ENCODE peak calls at places on chromosomes 2 and 18, in five cellular contexts. One of them, this sample, is unnamed.

GRCh38 chr2:128789776-128790455 is 471.2 kb upstream of the HS6ST1 start:
- DNase-seq in prostate gland: peak; percentile 2
- DNase-seq in epithelial cell of esophagus: no peak
- DNase-seq in SK-N-SH: no peak
- DNase-seq in cardiac fibroblast: no peak
- DNase-seq in this sample: no peak

GRCh38 chr2:219592721-219593120 is 4.9 kb upstream of the STK11IP start:
- DNase-seq in prostate gland: no peak
- DNase-seq in epithelial cell of esophagus: no peak
- DNase-seq in SK-N-SH: no peak
- DNase-seq in cardiac fibroblast: no peak
- DNase-seq in this sample: no peak

GRCh38 chr2:54015809-54016703 is 45.3 kb upstream of the PSME4 start:
- DNase-seq in prostate gland: no peak
- DNase-seq in epithelial cell of esophagus: peak; percentile 76
- DNase-seq in SK-N-SH: no peak
- DNase-seq in cardiac fibroblast: peak; percentile 50
- DNase-seq in this sample: peak; percentile 57

GRCh38 chr18:903703-904102 is 968 bp upstream of the ADCYAP1 start:
- DNase-seq in prostate gland: no peak
- DNase-seq in epithelial cell of esophagus: peak; percentile 59
- DNase-seq in SK-N-SH: no peak
- DNase-seq in cardiac fibroblast: peak; percentile 55
- DNase-seq in this sample: no peak

GRCh38 chr2:61125798-61126197 is 36.2 kb upstream of the C2orf74 start:
- DNase-seq in prostate gland: no peak
- DNase-seq in epithelial cell of esophagus: no peak
- DNase-seq in SK-N-SH: no peak
- DNase-seq in cardiac fibroblast: no peak
- DNase-seq in this sample: no peak

GRCh38 chr18:26309283-26309682 is 83.0 kb downstream of the TAF4B start:
- DNase-seq in prostate gland: no peak
- DNase-seq in epithelial cell of esophagus: peak; percentile 61
- DNase-seq in SK-N-SH: no peak
- DNase-seq in cardiac fibroblast: peak; percentile 45
- DNase-seq in this sample: no peak

GRCh38 chr2:112181571-112182290 is 43.5 kb downstream of the FBLN7 start:
- DNase-seq in prostate gland: no peak
- DNase-seq in epithelial cell of esophagus: peak; percentile 30
- DNase-seq in SK-N-SH: no peak
- DNase-seq in cardiac fibroblast: no peak
- DNase-seq in this sample: no peak

GRCh38 chr18:44826418-44827259 is 146.0 kb downstream of the SETBP1 start:
- DNase-seq in prostate gland: peak; percentile 87
- DNase-seq in epithelial cell of esophagus: peak; percentile 85
- DNase-seq in SK-N-SH: no peak
- DNase-seq in cardiac fibroblast: peak; percentile 97
- DNase-seq in this sample: peak; percentile 84

GRCh38 chr18:3148930-3149535 is 70.7 kb downstream of the MYOM1 start:
- DNase-seq in prostate gland: no peak
- DNase-seq in epithelial cell of esophagus: peak; percentile 66
- DNase-seq in SK-N-SH: no peak
- DNase-seq in cardiac fibroblast: peak; percentile 4
- DNase-seq in this sample: no peak

GRCh38 chr2:123363076-123363475 is 662.0 kb upstream of the CNTNAP5 start:
- DNase-seq in prostate gland: no peak
- DNase-seq in epithelial cell of esophagus: no peak
- DNase-seq in SK-N-SH: no peak
- DNase-seq in cardiac fibroblast: no peak
- DNase-seq in this sample: no peak

GRCh38 chr2:112712903-112713584 is 7.8 kb upstream of the NT5DC4 start:
- DNase-seq in prostate gland: no peak
- DNase-seq in epithelial cell of esophagus: peak; percentile 59
- DNase-seq in SK-N-SH: no peak
- DNase-seq in cardiac fibroblast: peak; percentile 65
- DNase-seq in this sample: no peak

GRCh38 chr2:196479350-196479749 is 160.2 kb upstream of the CCDC150 start:
- DNase-seq in prostate gland: no peak
- DNase-seq in epithelial cell of esophagus: peak; percentile 60
- DNase-seq in SK-N-SH: no peak
- DNase-seq in cardiac fibroblast: peak; percentile 61
- DNase-seq in this sample: peak; percentile 77

GRCh38 chr2:148653437-148653836 is 8.9 kb downstream of the EPC2 start:
- DNase-seq in prostate gland: no peak
- DNase-seq in epithelial cell of esophagus: no peak
- DNase-seq in SK-N-SH: no peak
- DNase-seq in cardiac fibroblast: peak; percentile 34
- DNase-seq in this sample: no peak

GRCh38 chr18:21686282-21687105 is 18.1 kb downstream of the ABHD3 start:
- DNase-seq in prostate gland: no peak
- DNase-seq in epithelial cell of esophagus: no peak
- DNase-seq in SK-N-SH: no peak
- DNase-seq in cardiac fibroblast: peak; percentile 29
- DNase-seq in this sample: no peak

GRCh38 chr2:206572725-206573124 is 69.6 kb upstream of the FAM237A start:
- DNase-seq in prostate gland: no peak
- DNase-seq in epithelial cell of esophagus: peak; percentile 39
- DNase-seq in SK-N-SH: no peak
- DNase-seq in cardiac fibroblast: no peak
- DNase-seq in this sample: no peak
- H3K4me3 ChIP-seq in prostate gland: no peak overlapping the region
- H3K4me3 ChIP-seq in epithelial cell of esophagus: no peak overlapping the region
- H3K4me3 ChIP-seq in SK-N-SH: no peak overlapping the region
- H3K4me3 ChIP-seq in cardiac fibroblast: no peak overlapping the region
- H3K4me3 ChIP-seq in this sample: no peak overlapping the region

DNA sequence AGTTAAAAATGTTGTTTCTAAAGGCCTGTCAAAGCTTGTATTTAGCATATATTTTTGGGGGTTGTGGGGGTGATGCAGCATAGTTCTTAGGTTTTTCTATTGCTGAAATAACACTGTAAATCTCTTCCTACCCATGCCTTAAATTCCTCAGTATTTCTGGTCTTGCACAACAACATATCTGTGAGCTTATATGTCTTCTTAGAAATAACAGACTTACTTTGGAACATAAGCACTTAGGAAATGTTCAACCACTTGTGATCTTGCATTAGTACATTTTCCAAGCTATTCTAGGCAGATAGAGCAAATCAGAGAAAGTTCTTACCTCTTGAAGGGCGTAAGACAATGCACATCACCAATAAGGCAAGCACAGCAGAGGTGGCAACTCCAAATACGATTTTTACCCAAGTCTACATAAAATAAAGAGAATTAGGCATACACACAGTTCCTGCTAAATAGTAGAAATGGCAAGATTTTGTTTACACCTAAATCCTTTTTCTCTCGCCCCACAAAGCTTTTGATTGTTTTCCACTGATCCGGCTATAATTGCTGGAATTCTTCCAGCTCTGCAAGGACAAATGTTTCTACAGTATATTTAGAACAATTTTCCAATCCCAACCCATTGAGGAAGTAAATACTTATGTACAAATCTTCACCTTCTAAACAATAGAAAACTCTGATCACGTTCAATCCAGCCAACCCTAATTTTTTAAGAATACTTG is 500 bp downstream of the FAP start:
- DNase-seq in prostate gland: no peak
- DNase-seq in epithelial cell of esophagus: peak; percentile 64
- DNase-seq in SK-N-SH: no peak
- DNase-seq in cardiac fibroblast: peak; percentile 87
- DNase-seq in this sample: peak; percentile 92
- H3K4me3 ChIP-seq in prostate gland: no peak overlapping the region
- H3K4me3 ChIP-seq in epithelial cell of esophagus: no peak overlapping the region
- H3K4me3 ChIP-seq in SK-N-SH: peak overlapping the region; percentile 53
- H3K4me3 ChIP-seq in cardiac fibroblast: peak overlapping the region; percentile 43
- H3K4me3 ChIP-seq in this sample: peak overlapping the region; percentile 64

GRCh38 chr2:100580474-100581264 is 17.9 kb downstream of the PDCL3 start:
- DNase-seq in prostate gland: no peak
- DNase-seq in epithelial cell of esophagus: no peak
- DNase-seq in SK-N-SH: no peak
- DNase-seq in cardiac fibroblast: no peak
- DNase-seq in this sample: no peak
- H3K4me3 ChIP-seq in prostate gland: no peak overlapping the region
- H3K4me3 ChIP-seq in epithelial cell of esophagus: no peak overlapping the region
- H3K4me3 ChIP-seq in SK-N-SH: no peak overlapping the region
- H3K4me3 ChIP-seq in cardiac fibroblast: no peak overlapping the region
- H3K4me3 ChIP-seq in this sample: no peak overlapping the region

GRCh38 chr2:31234690-31235503 is 945 bp downstream of the EHD3 start:
- DNase-seq in prostate gland: no peak
- DNase-seq in epithelial cell of esophagus: no peak
- DNase-seq in SK-N-SH: peak; percentile 48
- DNase-seq in cardiac fibroblast: no peak
- DNase-seq in this sample: no peak
- H3K4me3 ChIP-seq in prostate gland: peak overlapping the region; percentile 54
- H3K4me3 ChIP-seq in epithelial cell of esophagus: no peak overlapping the region
- H3K4me3 ChIP-seq in SK-N-SH: peak overlapping the region; percentile 89
- H3K4me3 ChIP-seq in cardiac fibroblast: peak overlapping the region; percentile 67
- H3K4me3 ChIP-seq in this sample: peak overlapping the region; percentile 79

GRCh38 chr2:171712051-171712450 is 24.8 kb downstream of the DYNC1I2 start:
- DNase-seq in prostate gland: no peak
- DNase-seq in epithelial cell of esophagus: peak; percentile 29
- DNase-seq in SK-N-SH: no peak
- DNase-seq in cardiac fibroblast: peak; percentile 86
- DNase-seq in this sample: peak; percentile 67
- H3K4me3 ChIP-seq in prostate gland: no peak overlapping the region
- H3K4me3 ChIP-seq in epithelial cell of esophagus: no peak overlapping the region
- H3K4me3 ChIP-seq in SK-N-SH: no peak overlapping the region
- H3K4me3 ChIP-seq in cardiac fibroblast: no peak overlapping the region
- H3K4me3 ChIP-seq in this sample: no peak overlapping the region